ENCODE peak calls at places on chromosomes 4 and X, in five cellular contexts. O is GM23338, W is astrocyte of the spinal cord, P is SK-N-SH, L is heart right ventricle. X is an unnamed sample.

GRCh38 chrX:6228720-6229119 is at the start of gene NLGN4X:
- DNase-seq in O (peak), W (peak), P (peak), L (no peak), X (no peak)

GRCh38 chrX:113522814-113523213 is 682.2 kb upstream of the AMOT start:
- DNase-seq in O (no peak), W (no peak), P (no peak), L (no peak), X (peak)

GRCh38 chr4:4759883-4760282 is 99.6 kb upstream of the MSX1 start:
- DNase-seq in O (no peak), W (no peak), P (no peak), L (no peak), X (no peak)

GRCh38 chrX:10536744-10537143 is 83.6 kb downstream of the MID1 start:
- DNase-seq in O (no peak), W (no peak), P (no peak), L (no peak), X (no peak)

GRCh38 chrX:137119049-137119448 is 85.3 kb upstream of the GPR101 start:
- DNase-seq in O (no peak), W (no peak), P (no peak), L (no peak), X (no peak)

GRCh38 chrX:16177260-16177659 is 10.0 kb downstream of the MAGEB17 start:
- DNase-seq in O (peak), W (no peak), P (no peak), L (no peak), X (no peak)

GRCh38 chr4:89821612-89822011 is 15.3 kb downstream of the SNCA start:
- DNase-seq in O (no peak), W (no peak), P (no peak), L (no peak), X (no peak)

GRCh38 chrX:130413415-130413814 is 11.6 kb downstream of the RBMX2 start:
- DNase-seq in O (no peak), W (no peak), P (no peak), L (no peak), X (peak)

GRCh38 chr4:80183196-80184052 is 13.9 kb upstream of the PRDM8 start:
- DNase-seq in O (peak), W (no peak), P (peak), L (peak), X (peak)

GRCh38 chrX:57929373-57929772 is 19.1 kb upstream of the ZXDA start:
- DNase-seq in O (peak), W (no peak), P (no peak), L (no peak), X (peak)

GRCh38 chr4:170190265-170190664 is 100.5 kb upstream of the AADAT start:
- DNase-seq in O (no peak), W (no peak), P (no peak), L (no peak), X (no peak)
- H3K4me3 ChIP-seq in O (no peak), W (no peak), P (no peak), L (no peak), X (no peak)

GRCh38 chrX:98956014-98956413 is 1454.1 kb downstream of the PCDH19 start:
- DNase-seq in O (peak), W (no peak), P (no peak), L (no peak), X (no peak)
- TF ChIP-seq CTCF in O (peak), W (no peak), P (no peak), L (no peak), X (no peak)

DNA sequence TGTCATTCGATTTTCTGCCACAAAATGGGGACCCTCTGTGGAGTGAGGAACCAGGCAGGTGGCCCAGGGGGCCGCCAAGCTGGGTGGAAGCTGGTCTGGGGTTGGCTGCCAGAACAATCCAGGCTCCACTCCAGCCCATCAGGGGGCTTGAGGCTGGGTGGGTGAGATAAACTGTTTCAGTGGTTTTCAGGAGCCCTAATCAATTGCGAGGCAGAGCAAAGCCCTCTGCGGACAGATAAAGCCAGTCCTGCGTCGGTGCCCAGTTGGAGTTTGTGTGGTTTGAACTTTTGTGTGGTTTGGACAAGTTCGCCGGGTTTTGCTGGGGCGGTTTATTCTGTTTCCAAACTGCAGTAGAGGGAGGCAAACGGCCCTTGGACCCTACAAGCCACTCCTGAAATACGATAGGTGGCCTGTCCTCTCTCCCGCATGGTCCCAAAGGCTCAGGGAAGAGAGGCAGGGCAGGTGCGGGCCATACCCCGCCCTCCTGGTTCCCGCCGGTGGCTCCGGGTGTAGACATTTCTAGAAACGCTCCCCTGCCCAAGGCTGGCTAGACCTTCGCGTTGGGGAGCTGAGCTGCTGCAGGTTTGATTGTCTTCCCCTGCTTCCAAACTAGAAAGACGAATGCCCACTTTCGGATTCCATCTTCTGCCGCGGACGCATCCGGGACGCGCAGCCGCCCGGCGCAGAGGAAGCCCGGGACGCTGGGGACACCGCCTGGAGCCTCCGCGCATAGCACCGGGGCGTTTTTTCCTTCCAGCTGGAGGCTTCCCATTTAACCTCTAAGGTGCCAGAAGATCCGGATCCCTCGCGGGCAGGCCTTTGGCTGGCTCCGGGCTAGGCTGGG is 169.0 kb upstream of the BCOR start:
- DNase-seq in O (peak), W (peak), P (peak), L (peak), X (peak)
- H3K4me3 ChIP-seq in O (peak), W (peak), P (peak), L (peak), X (peak)

DNA sequence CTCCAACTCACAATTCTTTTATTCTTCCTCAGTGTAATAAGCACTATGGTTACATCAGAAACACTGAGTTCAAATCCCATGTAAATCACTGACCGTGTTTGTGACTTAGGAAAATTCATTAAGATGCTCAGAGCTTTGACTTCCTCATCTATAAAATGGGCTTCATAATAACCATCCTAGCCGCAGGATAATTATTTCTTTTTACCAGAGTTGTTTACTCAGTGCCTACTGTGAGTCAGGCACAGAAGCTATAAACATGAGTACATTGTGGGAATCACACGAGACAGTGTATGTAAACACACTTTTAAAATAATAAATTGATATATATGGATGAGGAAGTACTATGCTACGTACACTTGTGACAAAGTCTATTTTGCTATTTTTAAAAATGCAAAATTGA is 296.3 kb upstream of the TENM3 start:
- DNase-seq in O (no peak), W (no peak), P (no peak), L (no peak), X (no peak)
- TF ChIP-seq CTCF in O (no peak), W (no peak), P (no peak), L (no peak), X (no peak)

DNA sequence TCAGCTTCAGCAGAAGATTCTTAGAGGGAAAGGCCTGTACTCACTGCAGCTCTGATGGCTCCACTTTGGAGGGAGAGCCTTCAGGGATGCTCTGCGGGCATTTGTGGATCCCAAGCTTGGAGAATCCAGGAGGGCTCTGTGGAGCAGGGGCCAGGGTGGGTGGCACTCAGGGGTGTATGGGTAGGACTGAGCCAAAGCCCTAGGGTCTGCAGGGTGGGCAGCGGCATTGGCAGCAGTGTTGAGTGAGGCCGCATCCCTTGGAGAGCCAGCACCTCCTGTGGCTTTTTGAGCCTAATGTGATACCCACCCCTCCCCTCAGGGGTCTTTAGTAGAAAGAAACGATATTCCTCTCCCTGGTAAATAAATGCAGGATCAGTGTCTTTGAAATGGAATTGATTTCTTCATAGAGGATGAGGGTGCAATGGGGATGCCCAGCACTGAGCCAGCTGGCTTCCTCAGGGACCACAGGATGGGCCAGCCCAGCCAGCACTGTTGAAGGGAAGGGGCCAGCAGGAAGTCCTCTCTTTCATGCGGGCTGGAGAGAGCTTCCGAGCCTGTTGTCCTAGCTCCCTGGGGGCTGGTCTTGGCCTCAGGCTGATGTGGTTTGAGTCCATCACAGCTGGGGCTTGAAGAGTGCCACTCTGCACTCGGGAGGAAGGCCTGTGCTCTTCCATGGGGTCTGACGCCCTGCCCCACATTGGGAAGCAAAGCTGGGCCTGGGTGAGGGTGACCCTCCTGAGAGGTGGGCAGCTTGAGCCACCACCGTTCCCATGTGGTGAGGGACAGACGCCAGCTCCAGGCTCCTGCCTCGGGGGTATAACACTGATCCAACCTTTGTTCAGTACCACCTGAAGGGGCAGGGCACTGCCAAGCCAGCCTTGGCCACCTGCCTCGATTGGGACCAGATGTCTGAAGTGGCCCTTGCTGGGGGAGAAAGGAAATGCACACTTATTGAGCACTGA is 49.5 kb downstream of the PSAPL1 start:
- DNase-seq in O (no peak), W (no peak), P (peak), L (no peak), X (no peak)
- H3K4me3 ChIP-seq in O (no peak), W (no peak), P (no peak), L (no peak), X (no peak)